ENCODE peak calls at places on chromosomes 12 and 14, in ten cellular contexts. T is activated T-cell treated with anti-CD3 and anti-CD28 coated beads, Interleukin-2, amount 50 U/mL, for 1 hour; U is NCI-H1417; H is naive thymus-derived CD8-positive, alpha-beta T cell; W is heart left ventricle; N is H1; D is retinal pigment epithelial cell; O is AG10803; R is WTC11; Y is NCI-H2029 treated with DMSO at 0.1 percent for 48 hours. Z is an unnamed sample.

GRCh38 chr14:50000215-50001145 is 107.6 kb downstream of the ARF6 start:
- DNase-seq in R (peak; percentile 25), W (peak; percentile 60), Y (no peak), N (no peak), T (peak; percentile 77), D (peak; percentile 51), O (peak; percentile 94), H (peak; percentile 79), U (no peak), Z (no peak)

GRCh38 chr14:59425322-59425945 is 39.7 kb downstream of the GPR135 start:
- DNase-seq in D (no peak), R (no peak), H (no peak), U (no peak), W (peak; percentile 52), O (peak; percentile 65), T (no peak), N (no peak), Y (no peak), Z (no peak)

GRCh38 chr12:56220611-56221232 is 1.0 kb downstream of the RNF41 start:
- DNase-seq in W (no peak), H (no peak), Y (no peak), N (no peak), U (no peak), R (no peak), D (no peak), T (no peak), O (peak; percentile 80), Z (no peak)

GRCh38 chr14:46661728-46662127 is 10.1 kb upstream of the RPL10L start:
- DNase-seq in O (no peak), T (no peak), U (no peak), D (peak; percentile 0), H (no peak), N (no peak), W (no peak), R (peak; percentile 23), Y (no peak), Z (no peak)

GRCh38 chr14:71749613-71750238 is 182.5 kb upstream of the RGS6 start:
- DNase-seq in W (no peak), D (no peak), H (no peak), O (no peak), N (no peak), Y (no peak), R (no peak), U (no peak), T (no peak), Z (no peak)

GRCh38 chr14:103597623-103598372 is 31.2 kb upstream of the KLC1 start:
- DNase-seq in D (no peak), W (peak; percentile 27), H (no peak), T (no peak), U (no peak), N (no peak), R (no peak), Y (no peak), O (peak; percentile 84), Z (no peak)

GRCh38 chr14:98949031-98949430 is 323.0 kb downstream of the BCL11B start:
- DNase-seq in O (no peak), T (no peak), D (no peak), U (no peak), H (no peak), W (no peak), Y (no peak), R (no peak), N (no peak), Z (no peak)

GRCh38 chr14:40847496-40847895 is 759.2 kb upstream of the LRFN5 start:
- DNase-seq in W (no peak), O (no peak), Y (no peak), D (no peak), U (no peak), N (no peak), T (no peak), H (no peak), R (no peak), Z (no peak)

GRCh38 chr12:124700810-124701594 is 133.6 kb upstream of the NCOR2 start:
- DNase-seq in U (no peak), N (no peak), O (peak; percentile 83), T (no peak), R (no peak), H (no peak), W (no peak), D (peak; percentile 86), Y (no peak), Z (no peak)

GRCh38 chr14:104872469-104873341 is 7.6 kb downstream of the CEP170B start:
- DNase-seq in Y (no peak), H (no peak), U (no peak), R (peak; percentile 79), W (peak; percentile 18), D (no peak), N (no peak), O (peak; percentile 62), T (no peak), Z (peak; percentile 59)

GRCh38 chr12:25723921-25724491 is 170.9 kb upstream of the LMNTD1 start:
- DNase-seq in Y (no peak), W (no peak), N (no peak), R (no peak), O (peak; percentile 85), D (no peak), T (no peak), H (no peak), U (no peak), Z (no peak)

GRCh38 chr12:80064269-80064668 is 35.1 kb upstream of the OTOGL start:
- DNase-seq in U (no peak), H (no peak), W (no peak), O (peak; percentile 75), T (no peak), D (no peak), R (no peak), Y (no peak), N (no peak), Z (no peak)

GRCh38 chr12:53452159-53453077 is 516 bp downstream of the PCBP2 start:
- DNase-seq in Y (peak; percentile 6), N (peak; percentile 53), R (peak; percentile 86), U (peak; percentile 92), H (peak; percentile 92), W (peak; percentile 93), O (peak; percentile 86), T (peak; percentile 86), D (peak; percentile 48), Z (no peak)

GRCh38 chr14:102898776-102899515 is 23.5 kb upstream of the AMN start:
- DNase-seq in N (no peak), O (no peak), D (no peak), R (no peak), U (no peak), W (no peak), Y (no peak), H (no peak), T (no peak), Z (no peak)

GRCh38 chr14:51823706-51824105 is 36.7 kb upstream of the GNG2 start:
- DNase-seq in R (no peak), U (no peak), N (no peak), W (no peak), H (no peak), D (no peak), T (no peak), O (no peak), Y (no peak), Z (no peak)

GRCh38 chr14:80208426-80208950 is 2.8 kb downstream of the DIO2 start:
- DNase-seq in W (no peak), O (no peak), R (no peak), N (no peak), U (no peak), H (no peak), Y (no peak), T (no peak), D (no peak), Z (no peak)

GRCh38 chr14:80446356-80446755 is 235.1 kb upstream of the DIO2 start:
- DNase-seq in O (peak; percentile 18), N (no peak), R (no peak), T (no peak), D (no peak), W (no peak), H (no peak), Y (no peak), U (no peak), Z (no peak)

GRCh38 chr12:38921025-38921677 is 15.8 kb upstream of the CPNE8 start:
- DNase-seq in U (peak; percentile 12), W (peak; percentile 12), R (peak; percentile 53), Y (no peak), N (no peak), O (peak; percentile 49), H (no peak), T (no peak), D (peak; percentile 71), Z (no peak)

GRCh38 chr12:130338794-130339601 is 1.3 kb downstream of the PIWIL1 start:
- DNase-seq in N (no peak), H (no peak), R (no peak), D (no peak), T (no peak), Y (no peak), O (no peak), U (peak; percentile 26), W (no peak), Z (no peak)

GRCh38 chr12:109736552-109737108 is 23.0 kb downstream of the FAM222A start:
- DNase-seq in D (no peak), W (peak; percentile 18), N (no peak), T (peak; percentile 21), O (peak; percentile 18), R (peak; percentile 87), H (no peak), Y (no peak), U (no peak), Z (no peak)

GRCh38 chr14:23125006-23125405 is 6.0 kb upstream of the CEBPE start:
- DNase-seq in R (no peak), O (peak; percentile 54), H (no peak), T (no peak), U (no peak), D (no peak), W (no peak), Y (no peak), N (no peak), Z (no peak)

Z was measured in iPS DF 19.7.